ENCODE peak calls at places on chromosomes 1 and 21, in eight cellular contexts. M is uterus, G is IMR-90, W is tibial nerve, C is A549, L is ovary, Q is testis, P is HCT116. H is an unnamed sample.

GRCh38 chr1:107897428-107898339 is 67.3 kb downstream of the VAV3 start:
- DNase-seq in L (no peak), M (no peak), W (no peak), G (no peak), C (no peak), P (no peak), Q (no peak), H (no peak)

GRCh38 chr21:45291613-45292398 is 4.1 kb upstream of the POFUT2 start:
- DNase-seq in M (no peak), G (no peak), Q (peak; percentile 21), P (no peak), C (no peak), W (peak; percentile 14), L (peak; percentile 73), H (no peak)

GRCh38 chr1:51410568-51411460 is 80.5 kb upstream of the TTC39A start:
- DNase-seq in G (peak; percentile 47), C (no peak), W (no peak), Q (no peak), M (no peak), P (no peak), L (no peak), H (no peak)

GRCh38 chr1:18938707-18939070 is 17.8 kb downstream of the IFFO2 start:
- DNase-seq in M (no peak), Q (no peak), C (no peak), L (no peak), W (no peak), G (no peak), P (no peak), H (no peak)

GRCh38 chr21:45502006-45502345 is 40.3 kb downstream of the SLC19A1 start:
- DNase-seq in P (no peak), W (no peak), Q (no peak), C (no peak), M (no peak), L (peak; percentile 18), G (no peak), H (peak; percentile 12)

GRCh38 chr1:198811436-198811835 is 172.6 kb downstream of the PTPRC start:
- DNase-seq in Q (no peak), L (no peak), M (no peak), G (no peak), W (no peak), P (no peak), C (no peak), H (no peak)

GRCh38 chr1:182389619-182390047 is 2.0 kb downstream of the GLUL start:
- DNase-seq in P (no peak), M (peak; percentile 36), G (no peak), Q (no peak), L (no peak), W (no peak), C (no peak), H (peak; percentile 44)

GRCh38 chr1:220511183-220511582 is 16.8 kb upstream of the MARK1 start:
- DNase-seq in W (no peak), Q (no peak), L (no peak), P (no peak), C (no peak), G (no peak), M (no peak), H (no peak)

GRCh38 chr1:232039303-232039702 is 412.7 kb downstream of the DISC1 start:
- DNase-seq in M (no peak), P (no peak), C (no peak), G (peak; percentile 23), W (no peak), L (no peak), Q (no peak), H (no peak)

GRCh38 chr1:15370781-15371467 is 38.8 kb upstream of the EFHD2 start:
- DNase-seq in P (no peak), C (no peak), W (no peak), M (peak; percentile 28), G (peak; percentile 22), L (peak; percentile 86), Q (peak; percentile 89), H (peak; percentile 47)

GRCh38 chr1:232378266-232379041 is 251.5 kb downstream of the SIPA1L2 start:
- DNase-seq in G (no peak), M (no peak), C (no peak), Q (no peak), P (no peak), L (no peak), W (no peak), H (no peak)

GRCh38 chr1:168452329-168452728 is 91.5 kb downstream of the XCL2 start:
- DNase-seq in P (no peak), L (no peak), Q (no peak), W (no peak), G (no peak), C (peak; percentile 29), M (no peak), H (no peak)

GRCh38 chr1:31421404-31422040 is 8.5 kb downstream of the SERINC2 start:
- DNase-seq in L (no peak), C (peak; percentile 36), M (no peak), Q (no peak), P (no peak), G (peak; percentile 32), W (no peak), H (no peak)

GRCh38 chr1:108570998-108571401 is 11.1 kb downstream of the EEIG2 start:
- DNase-seq in P (no peak), C (no peak), Q (no peak), W (no peak), G (no peak), M (no peak), L (no peak), H (no peak)

GRCh38 chr1:207925210-207925609 is 14.3 kb upstream of the CD34 start:
- DNase-seq in C (no peak), Q (peak; percentile 48), M (no peak), G (no peak), L (no peak), P (no peak), W (peak; percentile 26), H (peak; percentile 66)

GRCh38 chr1:201982082-201982922 is at the start of gene RNPEP:
- DNase-seq in P (no peak), W (peak; percentile 56), M (peak; percentile 66), L (peak; percentile 78), C (peak; percentile 58), Q (peak; percentile 79), G (peak; percentile 56), H (peak; percentile 88)
- TF ChIP-seq POLR2A in P (peak; percentile 40), W (peak; percentile 71), M (peak; percentile 62), L (peak; percentile 61), C (peak; percentile 88), Q (no peak), G (peak; percentile 85), H (peak; percentile 33)

GRCh38 chr1:175343945-175344344 is 151.4 kb upstream of the KIAA0040 start:
- DNase-seq in Q (no peak), M (no peak), L (no peak), G (no peak), C (no peak), P (no peak), W (no peak), H (no peak)

GRCh38 chr1:175338447-175339135 is 146.0 kb upstream of the KIAA0040 start:
- DNase-seq in C (peak; percentile 26), L (no peak), G (no peak), M (no peak), Q (peak; percentile 68), P (peak; percentile 42), W (no peak), H (no peak)

DNA sequence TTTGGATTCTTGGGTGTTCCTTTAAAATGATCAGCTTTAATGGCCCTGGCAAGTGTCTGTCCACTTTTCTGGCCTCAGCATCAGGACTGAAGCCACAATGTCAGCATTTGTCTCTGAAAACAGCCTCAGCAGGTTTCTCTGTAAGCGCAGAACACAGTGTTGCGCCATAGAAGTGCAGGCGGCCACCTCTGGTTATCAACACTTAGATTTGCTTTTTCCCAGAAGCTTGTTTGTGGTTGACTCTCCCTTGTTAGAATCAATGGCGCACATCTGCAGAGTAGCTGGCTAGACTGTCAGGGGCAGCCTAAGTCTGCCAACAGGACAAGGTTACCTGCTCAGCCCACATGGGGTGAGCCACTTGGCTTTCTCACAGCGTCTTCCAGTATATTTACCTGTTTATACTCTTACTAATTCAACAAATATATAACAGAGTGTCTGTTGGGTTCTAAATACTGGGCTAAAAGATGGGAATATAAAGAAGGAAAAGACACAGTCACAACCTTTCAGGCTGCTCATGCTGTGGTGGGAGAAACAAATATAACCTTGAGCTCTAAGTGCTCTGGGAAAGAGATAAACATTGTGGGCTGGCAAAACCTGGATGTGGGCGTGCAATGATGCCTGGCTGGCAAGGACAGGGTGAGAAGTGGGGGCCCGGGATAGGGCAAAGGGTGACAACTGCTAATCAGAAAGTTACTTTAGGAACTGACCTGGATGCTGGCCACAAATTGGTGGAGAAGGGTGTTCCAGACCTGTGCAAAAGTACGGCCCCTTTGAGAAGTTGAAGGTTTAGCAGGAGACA is 149.3 kb upstream of the KIAA0040 start:
- DNase-seq in G (no peak), L (no peak), C (no peak), P (no peak), Q (no peak), M (no peak), W (no peak), H (no peak)
- H3K27ac ChIP-seq in G (no peak overlapping the region), L (no peak overlapping the region), C (no peak overlapping the region), P (no peak overlapping the region), Q (no peak overlapping the region), M (no peak overlapping the region), W (no peak overlapping the region), H (no peak overlapping the region)

GRCh38 chr21:15005391-15005790 is 59.4 kb downstream of the NRIP1 start:
- DNase-seq in W (no peak), M (peak; percentile 26), L (peak; percentile 71), C (no peak), Q (peak; percentile 58), P (no peak), G (peak; percentile 38), H (no peak)
- H3K4me1 ChIP-seq in W (peaks cover 15% of the 10 kb centered on the region), M (no peaks in the 10 kb centered on the region), L (peaks cover 18% of the 10 kb centered on the region), C (peaks cover 62% of the 10 kb centered on the region), Q (peaks cover 23% of the 10 kb centered on the region), P (no peaks in the 10 kb centered on the region), G (peaks cover 30% of the 10 kb centered on the region), H (no peaks in the 10 kb centered on the region)

GRCh38 chr1:174874337-174875053 is 125.3 kb upstream of the CACYBP start:
- DNase-seq in Q (no peak), L (no peak), G (no peak), P (no peak), M (no peak), C (no peak), W (no peak), H (no peak)

GRCh38 chr1:174872615-174873058 is 127.1 kb upstream of the CACYBP start:
- DNase-seq in G (peak; percentile 22), W (no peak), L (no peak), M (no peak), P (no peak), Q (no peak), C (peak; percentile 2), H (no peak)

GRCh38 chr1:174875306-174875705 is 124.4 kb upstream of the CACYBP start:
- DNase-seq in P (no peak), M (no peak), Q (no peak), C (no peak), G (no peak), L (no peak), W (no peak), H (no peak)

GRCh38 chr1:174880171-174880570 is 119.6 kb upstream of the CACYBP start:
- DNase-seq in P (no peak), Q (no peak), C (no peak), W (no peak), L (no peak), M (no peak), G (peak; percentile 2), H (no peak)

DNA sequence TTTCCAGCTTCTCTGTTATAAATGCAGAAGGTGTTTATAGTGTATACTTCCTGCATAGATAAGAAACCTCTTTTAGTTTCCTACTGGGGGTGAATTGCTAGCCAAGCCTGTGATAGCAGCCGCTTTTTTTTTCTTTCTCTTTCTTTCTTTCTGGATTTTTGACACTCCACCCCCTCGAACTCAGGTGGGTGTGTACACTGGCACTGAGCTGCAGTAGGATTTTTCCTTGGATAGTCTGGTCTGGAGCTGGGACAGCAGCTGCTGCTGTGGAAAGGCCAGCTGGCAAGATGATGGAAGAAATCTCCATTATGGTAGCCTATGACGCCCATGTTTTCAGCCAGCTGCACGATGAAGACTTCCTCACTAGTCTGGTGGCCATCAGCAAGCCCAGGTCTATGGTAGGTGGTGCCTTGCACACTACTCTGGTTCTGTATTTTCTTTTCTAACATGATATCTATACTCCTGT is 122.5 kb upstream of the CACYBP start:
- DNase-seq in G (no peak), C (no peak), L (no peak), W (no peak), M (no peak), Q (no peak), P (no peak), H (no peak)
- TF ChIP-seq POLR2A in G (no peak), C (no peak), L (no peak), W (no peak), M (no peak), Q (no peak), P (no peak), H (no peak)

H was measured in heart left ventricle.